ENCODE peak calls at places on chromosomes 2 and 18, in four cellular contexts. R is HepG2, K is K562, M is GM12878. Z is an unnamed sample.

GRCh38 chr18:48138660-48139426 is 208.4 kb upstream of the SMAD2 start:
- DNase-seq in R (no peak), K (no peak), M (no peak), Z (no peak)

GRCh38 chr2:112121682-112122254 is 16.4 kb upstream of the FBLN7 start:
- DNase-seq in R (peak; percentile 55), K (peak; percentile 55), M (no peak), Z (peak; percentile 26)

GRCh38 chr2:43226558-43226954 is at the start of gene ZFP36L2:
- DNase-seq in R (peak; percentile 92), K (peak; percentile 96), M (no peak), Z (peak; percentile 86)

GRCh38 chr2:128803222-128803621 is 484.6 kb upstream of the HS6ST1 start:
- DNase-seq in R (no peak), K (no peak), M (no peak), Z (no peak)

GRCh38 chr2:235766206-235766794 is 272.5 kb downstream of the AGAP1 start:
- DNase-seq in R (peak; percentile 70), K (peak; percentile 66), M (no peak), Z (peak; percentile 62)

GRCh38 chr2:65835106-65835505 is 402.7 kb upstream of the SPRED2 start:
- DNase-seq in R (no peak), K (no peak), M (no peak), Z (no peak)

GRCh38 chr18:50297621-50298442 is 10.3 kb upstream of the CXXC1 start:
- DNase-seq in R (no peak), K (no peak), M (peak; percentile 69), Z (no peak)

GRCh38 chr18:3671181-3671580 is 221.2 kb downstream of the TGIF1 start:
- DNase-seq in R (no peak), K (no peak), M (no peak), Z (no peak)

GRCh38 chr18:76803814-76804213 is 18.5 kb upstream of the ZNF236 start:
- DNase-seq in R (peak; percentile 44), K (peak; percentile 75), M (peak; percentile 51), Z (no peak)

DNA sequence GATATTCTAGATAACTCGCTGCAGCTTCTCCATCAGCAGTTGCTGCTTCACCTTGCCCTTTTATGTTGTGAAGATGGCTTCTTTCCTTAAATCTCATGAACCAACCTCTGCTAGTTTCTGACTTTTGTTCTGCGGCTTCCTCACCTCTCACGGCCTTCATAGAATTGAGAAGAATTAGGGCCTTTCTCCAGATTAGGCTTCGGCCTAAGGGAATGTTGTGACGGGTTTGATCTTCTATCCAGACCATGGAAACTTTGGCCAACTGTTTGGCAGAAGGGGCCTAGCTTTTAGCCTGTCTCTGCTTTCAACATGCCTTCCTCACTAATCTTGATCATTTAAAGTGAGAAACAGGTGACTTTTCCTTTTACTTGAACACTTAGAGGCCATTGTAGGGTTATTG is 199.9 kb downstream of the CYP26B1 start:
- DNase-seq in R (no peak), K (no peak), M (no peak), Z (no peak)
- TF ChIP-seq ZNF274 in R (no peak), K (no peak), M (no peak), Z (no peak)

GRCh38 chr2:96225016-96225533 is 16.4 kb upstream of the STARD7 start:
- DNase-seq in R (no peak), K (peak; percentile 53), M (peak; percentile 74), Z (no peak)
- TF ChIP-seq POLR2A in R (no peak), K (no peak), M (peak; percentile 59), Z (no peak)

GRCh38 chr18:56003651-56004050 is 415.7 kb upstream of the TCF4 start:
- DNase-seq in R (no peak), K (no peak), M (no peak), Z (no peak)

GRCh38 chr18:55999641-56000040 is 411.6 kb upstream of the TCF4 start:
- DNase-seq in R (no peak), K (no peak), M (no peak), Z (no peak)

GRCh38 chr18:56000041-56000440 is 412.0 kb upstream of the TCF4 start:
- DNase-seq in R (no peak), K (no peak), M (no peak), Z (no peak)

GRCh38 chr18:56001576-56001975 is 413.6 kb upstream of the TCF4 start:
- DNase-seq in R (no peak), K (no peak), M (no peak), Z (no peak)

DNA sequence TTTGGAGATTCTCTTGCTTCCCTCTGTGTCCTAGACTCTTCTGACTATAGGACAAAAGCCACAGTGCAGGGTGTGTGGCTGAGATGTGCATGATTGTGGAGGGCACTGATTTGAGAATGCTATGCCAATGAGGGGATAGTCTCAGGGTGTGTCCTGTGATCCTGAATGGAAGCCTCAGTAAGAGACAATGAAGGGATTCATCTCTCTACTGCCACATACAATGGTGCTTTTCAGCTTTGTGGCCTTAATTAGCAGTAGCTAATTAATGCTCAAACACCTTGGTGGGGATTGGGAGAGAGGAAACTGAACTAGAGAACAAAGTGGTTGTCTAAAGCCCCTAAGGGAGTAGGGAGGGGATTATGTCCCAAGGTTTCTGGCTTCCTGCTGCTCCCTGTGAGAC is 415.0 kb upstream of the TCF4 start:
- DNase-seq in R (no peak), K (no peak), M (no peak), Z (no peak)
- H2AFZ ChIP-seq in R (no peak overlapping the region), K (no peak overlapping the region), M (no peak overlapping the region), Z (no peak overlapping the region)

GRCh38 chr2:186129767-186130581 is 356.1 kb upstream of the ZC3H15 start:
- DNase-seq in R (peak; percentile 75), K (no peak), M (no peak), Z (peak; percentile 42)

GRCh38 chr2:186126181-186126580 is 359.9 kb upstream of the ZC3H15 start:
- DNase-seq in R (no peak), K (no peak), M (no peak), Z (no peak)

GRCh38 chr2:186130678-186131511 is 355.2 kb upstream of the ZC3H15 start:
- DNase-seq in R (no peak), K (no peak), M (no peak), Z (no peak)

GRCh38 chr2:186125156-186125555 is 360.9 kb upstream of the ZC3H15 start:
- DNase-seq in R (no peak), K (no peak), M (no peak), Z (no peak)

DNA sequence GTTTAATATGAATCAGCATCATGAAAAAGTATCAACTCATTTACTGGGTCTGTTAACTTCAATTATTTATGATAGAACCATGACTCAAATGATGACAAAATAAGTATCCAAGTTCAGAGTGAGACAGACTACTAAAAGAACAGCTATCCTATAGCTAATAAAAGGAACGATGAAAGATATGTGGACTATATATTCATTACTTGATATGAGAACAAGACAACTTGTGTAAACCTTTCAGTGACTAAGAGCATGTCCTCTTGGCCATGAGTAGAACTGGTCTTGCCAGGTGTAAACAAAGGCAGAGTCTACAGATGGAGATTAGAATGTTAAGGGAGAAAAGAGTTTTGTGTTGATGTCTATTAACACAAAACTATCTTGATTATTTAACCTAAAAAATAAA is 360.4 kb upstream of the ZC3H15 start:
- DNase-seq in R (no peak), K (no peak), M (no peak), Z (no peak)
- TF ChIP-seq ZNF274 in R (no peak), K (no peak), M (no peak), Z (no peak)

GRCh38 chr2:239346676-239347075 is 54.1 kb downstream of the HDAC4 start:
- DNase-seq in R (no peak), K (no peak), M (no peak), Z (no peak)

GRCh38 chr2:239345251-239345650 is 55.6 kb downstream of the HDAC4 start:
- DNase-seq in R (no peak), K (no peak), M (no peak), Z (no peak)

GRCh38 chr2:239349448-239350135 is 51.2 kb downstream of the HDAC4 start:
- DNase-seq in R (no peak), K (no peak), M (no peak), Z (no peak)

GRCh38 chr2:239351687-239352086 is 49.1 kb downstream of the HDAC4 start:
- DNase-seq in R (no peak), K (no peak), M (no peak), Z (no peak)

DNA sequence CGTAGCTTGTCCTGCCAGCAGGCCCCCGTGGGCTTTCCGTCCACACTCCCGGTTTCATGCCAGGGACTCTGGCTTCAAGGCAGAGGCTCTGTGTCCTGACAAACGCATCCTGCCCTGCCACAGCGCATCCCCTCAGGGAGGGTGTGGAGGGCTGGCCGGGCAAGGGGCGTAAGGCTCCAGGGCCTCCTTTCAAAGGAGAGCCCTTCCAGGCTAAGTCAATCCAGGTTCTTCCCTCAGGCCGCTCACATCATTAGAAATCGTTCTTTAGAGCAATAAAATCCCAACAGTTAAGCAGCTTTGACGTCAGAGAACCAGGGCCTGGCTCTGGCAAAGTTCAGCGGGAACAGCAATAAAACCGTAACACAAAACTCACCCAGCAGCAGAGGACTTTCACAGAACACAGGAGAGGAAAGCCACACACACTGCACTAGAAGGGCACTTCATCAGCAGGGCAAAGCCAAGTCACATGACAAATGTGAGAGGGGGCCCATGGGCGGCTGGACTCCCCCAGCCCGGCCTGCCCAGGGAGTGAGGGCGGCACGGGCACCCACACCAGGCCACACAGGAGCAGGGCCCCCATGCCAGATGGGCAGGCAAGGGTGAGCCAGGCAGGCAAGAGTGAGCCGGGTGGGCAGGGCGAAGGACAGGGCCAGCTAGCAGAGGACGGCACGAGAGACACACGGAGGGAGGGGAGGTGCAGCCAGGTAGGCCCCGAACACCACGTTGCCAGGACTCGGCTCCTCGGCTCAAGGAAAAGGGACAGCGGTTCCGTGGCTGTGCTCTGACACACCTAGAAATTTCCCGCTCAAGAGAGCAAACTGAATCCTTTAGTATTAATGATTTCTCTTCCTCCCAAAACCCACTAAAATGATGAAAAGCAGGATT is 52.0 kb downstream of the HDAC4 start:
- DNase-seq in R (no peak), K (no peak), M (no peak), Z (no peak)
- TF ChIP-seq POLR2A in R (no peak), K (no peak), M (no peak), Z (no peak)

DNA sequence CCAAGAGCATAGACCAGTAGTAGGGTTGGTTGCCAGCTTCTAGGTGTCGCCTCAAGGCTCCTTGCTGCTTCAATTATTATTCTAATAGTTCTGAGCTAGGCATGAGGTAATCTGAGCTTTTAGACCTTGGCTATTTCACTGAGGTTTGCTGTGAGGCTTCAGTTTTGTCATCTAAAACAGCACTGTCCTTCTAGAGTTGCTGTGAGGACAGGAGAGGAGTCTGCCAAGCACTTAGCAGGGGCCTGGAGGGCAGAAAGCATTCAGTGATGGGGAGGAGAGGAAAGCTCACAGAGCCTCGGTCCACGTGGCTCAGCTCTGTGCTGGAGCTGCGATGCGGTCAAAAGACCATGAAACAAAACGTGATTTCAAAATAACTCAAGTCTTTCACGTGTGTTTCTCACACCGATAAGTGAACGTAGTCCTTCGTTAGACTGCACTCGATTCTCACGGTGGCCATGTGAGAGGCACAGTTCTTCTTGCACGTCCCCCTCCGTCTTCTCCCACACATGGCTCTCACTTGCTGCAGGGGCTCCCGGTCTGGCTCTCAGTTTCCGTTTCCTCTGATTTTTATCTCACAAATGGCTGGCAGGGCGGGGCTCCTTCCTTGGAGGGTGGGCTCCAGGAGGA is 113.7 kb downstream of the B3GNT2 start:
- DNase-seq in R (no peak), K (peak; percentile 55), M (peak; percentile 99), Z (no peak)
- H2AFZ ChIP-seq in R (no peak overlapping the region), K (peak overlapping the region; percentile 85), M (peak overlapping the region; percentile 36), Z (no peak overlapping the region)

GRCh38 chr18:477565-477964 is 22.9 kb downstream of the COLEC12 start:
- DNase-seq in R (peak; percentile 27), K (peak; percentile 45), M (no peak), Z (peak; percentile 37)

GRCh38 chr18:476368-476767 is 24.1 kb downstream of the COLEC12 start:
- DNase-seq in R (no peak), K (no peak), M (no peak), Z (no peak)

GRCh38 chr18:474416-474815 is 26.1 kb downstream of the COLEC12 start:
- DNase-seq in R (no peak), K (no peak), M (no peak), Z (no peak)

GRCh38 chr18:475202-475624 is 25.3 kb downstream of the COLEC12 start:
- DNase-seq in R (peak; percentile 49), K (no peak), M (no peak), Z (no peak)

GRCh38 chr18:478679-479078 is 21.8 kb downstream of the COLEC12 start:
- DNase-seq in R (no peak), K (peak; percentile 17), M (no peak), Z (no peak)
- TF ChIP-seq ZNF274 in R (no peak), K (no peak), M (no peak), Z (no peak)